ENCODE peak calls at places on chromosomes 6 and 20, in seven cellular contexts. A, O, P, Q, I, L and U are unnamed samples.

GRCh38 chr6:14882394-14883073 is 363.3 kb upstream of the JARID2 start:
- DNase-seq in A (no peak), O (no peak), P (no peak), Q (peak), I (peak), L (no peak), U (peak)

GRCh38 chr6:40148882-40149573 is 214.8 kb upstream of the MOCS1 start:
- DNase-seq in A (no peak), O (no peak), P (no peak), Q (no peak), I (no peak), L (no peak), U (no peak)

GRCh38 chr6:136160255-136160654 is 89.9 kb downstream of the MTFR2 start:
- DNase-seq in A (no peak), O (peak), P (no peak), Q (no peak), I (no peak), L (no peak), U (no peak)

GRCh38 chr20:57662313-57663240 is 42.4 kb upstream of the ZBP1 start:
- DNase-seq in A (no peak), O (no peak), P (peak), Q (no peak), I (no peak), L (no peak), U (no peak)

GRCh38 chr6:44733146-44733545 is 345.6 kb downstream of the CDC5L start:
- DNase-seq in A (no peak), O (no peak), P (no peak), Q (no peak), I (no peak), L (no peak), U (no peak)

GRCh38 chr20:62902926-62903615 is 23.2 kb downstream of the DIDO1 start:
- DNase-seq in A (no peak), O (no peak), P (no peak), Q (no peak), I (peak), L (no peak), U (no peak)

GRCh38 chr6:53582963-53583362 is 38.1 kb upstream of the GCLC start:
- DNase-seq in A (no peak), O (no peak), P (no peak), Q (peak), I (no peak), L (no peak), U (no peak)

GRCh38 chr6:154535146-154535545 is 24.7 kb upstream of the CNKSR3 start:
- DNase-seq in A (no peak), O (no peak), P (no peak), Q (no peak), I (no peak), L (no peak), U (no peak)

GRCh38 chr6:46323966-46324622 is 153.3 kb upstream of the ENPP5 start:
- DNase-seq in A (no peak), O (no peak), P (no peak), Q (no peak), I (no peak), L (no peak), U (no peak)

GRCh38 chr6:78611886-78612480 is 255.4 kb upstream of the IRAK1BP1 start:
- DNase-seq in A (no peak), O (no peak), P (no peak), Q (peak), I (peak), L (peak), U (peak)

GRCh38 chr6:42269553-42269952 is 51.9 kb upstream of the MRPS10 start:
- DNase-seq in A (no peak), O (no peak), P (no peak), Q (no peak), I (no peak), L (no peak), U (no peak)

GRCh38 chr20:17394411-17394810 is 136.8 kb downstream of the BFSP1 start:
- DNase-seq in A (no peak), O (no peak), P (no peak), Q (peak), I (peak), L (no peak), U (no peak)

GRCh38 chr6:8652710-8653109 is 217.4 kb upstream of the SLC35B3 start:
- DNase-seq in A (no peak), O (no peak), P (no peak), Q (no peak), I (no peak), L (no peak), U (no peak)

GRCh38 chr6:107436881-107437280 is 22.5 kb downstream of the PDSS2 start:
- DNase-seq in A (no peak), O (no peak), P (no peak), Q (no peak), I (no peak), L (no peak), U (no peak)

GRCh38 chr6:157642736-157643135 is 180.3 kb upstream of the SNX9 start:
- DNase-seq in A (no peak), O (no peak), P (no peak), Q (no peak), I (no peak), L (no peak), U (no peak)

GRCh38 chr6:71326611-71327010 is 38.0 kb downstream of the OGFRL1 start:
- DNase-seq in A (no peak), O (no peak), P (no peak), Q (no peak), I (no peak), L (no peak), U (no peak)

GRCh38 chr20:32205502-32206382 is 1.8 kb downstream of the PLAGL2 start:
- DNase-seq in A (no peak), O (no peak), P (no peak), Q (peak), I (peak), L (no peak), U (peak)

GRCh38 chr6:31713991-31714684 is 1.0 kb upstream of the LY6G6D start:
- DNase-seq in A (no peak), O (no peak), P (no peak), Q (no peak), I (no peak), L (peak), U (no peak)

GRCh38 chr6:26044140-26045045 is 42.8 kb upstream of the HFE start:
- DNase-seq in A (no peak), O (peak), P (peak), Q (no peak), I (peak), L (no peak), U (peak)

GRCh38 chr20:48733296-48733790 is 94.5 kb downstream of the PREX1 start:
- DNase-seq in A (no peak), O (no peak), P (no peak), Q (no peak), I (no peak), L (peak), U (peak)

GRCh38 chr20:53829086-53829703 is 235.6 kb upstream of the ZNF217 start:
- DNase-seq in A (no peak), O (no peak), P (no peak), Q (peak), I (peak), L (peak), U (peak)

GRCh38 chr20:22826306-22827230 is 208.5 kb upstream of the SSTR4 start:
- DNase-seq in A (no peak), O (no peak), P (no peak), Q (peak), I (peak), L (no peak), U (no peak)